ENCODE peak calls at places on chromosomes 12 and 14, in six cellular contexts. C is endodermal cell, I is transverse colon, A is AG04450, B is fibroblast of the aortic adventitia, Q is ascending aorta. S is an unnamed sample.

GRCh38 chr14:74863274-74863673 is 12.7 kb downstream of the PROX2 start:
- DNase-seq in C (peak; percentile 42), I (no peak), A (no peak), B (no peak), Q (no peak), S (no peak)

GRCh38 chr12:32494676-32495075 is 95.3 kb downstream of the FGD4 start:
- DNase-seq in C (no peak), I (no peak), A (no peak), B (no peak), Q (no peak), S (peak; percentile 30)

GRCh38 chr12:76085159-76085868 is 829 bp upstream of the NAP1L1 start:
- DNase-seq in C (no peak), I (no peak), A (no peak), B (peak; percentile 67), Q (no peak), S (peak; percentile 22)

GRCh38 chr14:101927859-101928258 is 36.5 kb upstream of the DYNC1H1 start:
- DNase-seq in C (no peak), I (peak; percentile 75), A (peak; percentile 93), B (peak; percentile 97), Q (peak; percentile 53), S (peak; percentile 12)

GRCh38 chr14:61376314-61376713 is 54.9 kb downstream of the PRKCH start:
- DNase-seq in C (no peak), I (no peak), A (no peak), B (no peak), Q (no peak), S (no peak)

GRCh38 chr12:14913381-14913781 is 25.0 kb downstream of the ERP27 start:
- DNase-seq in C (peak; percentile 62), I (peak; percentile 18), A (no peak), B (peak; percentile 36), Q (no peak), S (peak; percentile 82)

GRCh38 chr14:29216316-29216715 is 449.7 kb downstream of the FOXG1 start:
- DNase-seq in C (no peak), I (no peak), A (no peak), B (no peak), Q (no peak), S (no peak)

GRCh38 chr12:10553148-10553547 is 47.5 kb downstream of the EIF2S3B start:
- DNase-seq in C (no peak), I (no peak), A (no peak), B (no peak), Q (no peak), S (no peak)

GRCh38 chr14:51716610-51717009 is 64.9 kb downstream of the FRMD6 start:
- DNase-seq in C (no peak), I (no peak), A (no peak), B (no peak), Q (no peak), S (peak; percentile 55)

GRCh38 chr12:52190860-52191729 is 719 bp downstream of the KRT80 start:
- DNase-seq in C (no peak), I (no peak), A (no peak), B (no peak), Q (no peak), S (peak; percentile 61)

GRCh38 chr12:12159988-12160387 is 89.2 kb downstream of the BCL2L14 start:
- DNase-seq in C (no peak), I (no peak), A (no peak), B (peak; percentile 85), Q (no peak), S (no peak)

GRCh38 chr12:89597770-89598169 is 71.9 kb upstream of the POC1B start:
- DNase-seq in C (no peak), I (no peak), A (no peak), B (no peak), Q (no peak), S (no peak)

GRCh38 chr12:118685983-118686607 is 295.2 kb upstream of the SRRM4 start:
- DNase-seq in C (no peak), I (peak; percentile 27), A (no peak), B (no peak), Q (no peak), S (no peak)

GRCh38 chr14:61321385-61322010 is at the start of gene PRKCH:
- DNase-seq in C (peak; percentile 90), I (peak; percentile 79), A (no peak), B (peak; percentile 11), Q (no peak), S (peak; percentile 94)

GRCh38 chr12:110243227-110243626 is 37.8 kb upstream of the ATP2A2 start:
- DNase-seq in C (no peak), I (no peak), A (no peak), B (no peak), Q (no peak), S (no peak)

GRCh38 chr12:21502164-21502496 is 541 bp downstream of the GOLT1B start:
- DNase-seq in C (no peak), I (peak; percentile 20), A (no peak), B (peak; percentile 33), Q (no peak), S (peak; percentile 24)

GRCh38 chr14:89422181-89422951 is 5.3 kb upstream of the FOXN3 start:
- DNase-seq in C (no peak), I (peak; percentile 66), A (no peak), B (peak; percentile 57), Q (no peak), S (peak; percentile 62)

GRCh38 chr12:124174406-124174805 is 120.5 kb upstream of the RFLNA start:
- DNase-seq in C (no peak), I (no peak), A (no peak), B (no peak), Q (no peak), S (no peak)

GRCh38 chr12:108890208-108890607 is 10.3 kb downstream of the DAO start:
- DNase-seq in C (peak; percentile 92), I (no peak), A (no peak), B (peak; percentile 11), Q (no peak), S (peak; percentile 28)

GRCh38 chr14:85542623-85543022 is 12.7 kb downstream of the FLRT2 start:
- DNase-seq in C (no peak), I (no peak), A (no peak), B (peak; percentile 40), Q (no peak), S (no peak)

GRCh38 chr12:118164798-118165486 is 29.0 kb downstream of the PEBP1 start:
- DNase-seq in C (peak; percentile 88), I (no peak), A (no peak), B (peak; percentile 38), Q (no peak), S (peak; percentile 45)

GRCh38 chr14:53110103-53110502 is 43.0 kb downstream of the DDHD1 start:
- DNase-seq in C (no peak), I (no peak), A (no peak), B (no peak), Q (no peak), S (no peak)

GRCh38 chr14:53109688-53110041 is 43.5 kb downstream of the DDHD1 start:
- DNase-seq in C (no peak), I (no peak), A (no peak), B (no peak), Q (no peak), S (no peak)

GRCh38 chr14:53109028-53109687 is 44.0 kb downstream of the DDHD1 start:
- DNase-seq in C (no peak), I (peak; percentile 35), A (no peak), B (no peak), Q (no peak), S (no peak)

GRCh38 chr14:53106768-53107167 is 46.4 kb downstream of the DDHD1 start:
- DNase-seq in C (no peak), I (no peak), A (no peak), B (no peak), Q (no peak), S (no peak)

GRCh38 chr14:53108292-53108937 is 44.7 kb downstream of the DDHD1 start:
- DNase-seq in C (no peak), I (no peak), A (no peak), B (no peak), Q (no peak), S (no peak)
- H3K4me3 ChIP-seq in C (no peak overlapping the region), I (peak overlapping the region; percentile 34), A (no peak overlapping the region), B (no peak overlapping the region), Q (no peak overlapping the region), S (no peak overlapping the region)

DNA sequence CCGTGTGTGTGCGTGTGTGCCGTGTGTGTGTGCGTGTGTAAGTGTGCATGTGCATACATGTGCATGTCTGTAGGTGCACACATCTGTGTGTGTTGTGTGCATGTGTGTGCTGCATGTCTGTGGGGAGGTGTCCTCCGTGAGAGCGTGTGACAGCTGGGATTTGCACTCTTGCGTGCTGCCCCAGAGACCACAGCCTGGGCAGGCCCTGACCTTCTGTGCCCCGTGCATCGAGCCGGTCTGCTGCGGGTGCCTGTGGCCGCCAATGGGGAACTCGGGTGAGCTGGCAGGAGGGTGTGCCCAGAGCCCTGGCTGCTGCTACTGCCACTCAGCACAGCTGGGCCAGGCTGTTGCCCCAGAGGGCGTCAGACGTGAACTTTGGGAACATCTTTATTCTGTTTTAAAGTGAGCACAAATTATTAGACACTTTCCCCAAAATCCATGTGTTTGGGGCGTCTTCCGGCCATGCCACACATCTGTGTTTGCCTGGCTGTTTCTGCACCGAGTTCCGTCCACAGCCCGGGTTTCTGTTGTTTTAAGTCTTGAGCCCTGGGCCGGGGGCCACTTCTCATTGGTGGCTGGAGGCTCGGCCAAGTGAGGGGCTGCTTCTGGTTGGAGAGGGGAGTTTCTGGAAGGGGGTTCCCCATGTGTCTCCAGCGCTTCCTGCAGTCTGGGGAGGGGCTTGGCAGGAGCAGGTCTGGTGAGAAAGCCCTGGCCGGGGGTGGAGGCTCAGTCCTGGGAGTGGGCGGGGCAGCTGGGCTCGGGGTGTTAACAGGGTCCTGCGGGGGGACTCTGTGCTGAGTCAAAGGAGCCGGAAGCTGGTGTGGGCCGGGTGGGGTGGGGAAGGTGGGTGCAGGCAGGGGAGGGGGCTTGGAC is 7.6 kb downstream of the CEP170B start:
- DNase-seq in C (peak; percentile 88), I (no peak), A (no peak), B (peak; percentile 25), Q (no peak), S (peak; percentile 56)
- TF ChIP-seq CTCF in C (no peak), I (no peak), A (no peak), B (no peak), Q (no peak), S (no peak)

GRCh38 chr14:73740921-73741326 is 26.7 kb upstream of the PNMA1 start:
- DNase-seq in C (peak; percentile 85), I (peak; percentile 92), A (no peak), B (peak; percentile 69), Q (no peak), S (peak; percentile 84)
- H3K4me3 ChIP-seq in C (no peak overlapping the region), I (peak overlapping the region; percentile 32), A (no peak overlapping the region), B (peak overlapping the region; percentile 44), Q (peak overlapping the region; percentile 34), S (peak overlapping the region; percentile 13)

DNA sequence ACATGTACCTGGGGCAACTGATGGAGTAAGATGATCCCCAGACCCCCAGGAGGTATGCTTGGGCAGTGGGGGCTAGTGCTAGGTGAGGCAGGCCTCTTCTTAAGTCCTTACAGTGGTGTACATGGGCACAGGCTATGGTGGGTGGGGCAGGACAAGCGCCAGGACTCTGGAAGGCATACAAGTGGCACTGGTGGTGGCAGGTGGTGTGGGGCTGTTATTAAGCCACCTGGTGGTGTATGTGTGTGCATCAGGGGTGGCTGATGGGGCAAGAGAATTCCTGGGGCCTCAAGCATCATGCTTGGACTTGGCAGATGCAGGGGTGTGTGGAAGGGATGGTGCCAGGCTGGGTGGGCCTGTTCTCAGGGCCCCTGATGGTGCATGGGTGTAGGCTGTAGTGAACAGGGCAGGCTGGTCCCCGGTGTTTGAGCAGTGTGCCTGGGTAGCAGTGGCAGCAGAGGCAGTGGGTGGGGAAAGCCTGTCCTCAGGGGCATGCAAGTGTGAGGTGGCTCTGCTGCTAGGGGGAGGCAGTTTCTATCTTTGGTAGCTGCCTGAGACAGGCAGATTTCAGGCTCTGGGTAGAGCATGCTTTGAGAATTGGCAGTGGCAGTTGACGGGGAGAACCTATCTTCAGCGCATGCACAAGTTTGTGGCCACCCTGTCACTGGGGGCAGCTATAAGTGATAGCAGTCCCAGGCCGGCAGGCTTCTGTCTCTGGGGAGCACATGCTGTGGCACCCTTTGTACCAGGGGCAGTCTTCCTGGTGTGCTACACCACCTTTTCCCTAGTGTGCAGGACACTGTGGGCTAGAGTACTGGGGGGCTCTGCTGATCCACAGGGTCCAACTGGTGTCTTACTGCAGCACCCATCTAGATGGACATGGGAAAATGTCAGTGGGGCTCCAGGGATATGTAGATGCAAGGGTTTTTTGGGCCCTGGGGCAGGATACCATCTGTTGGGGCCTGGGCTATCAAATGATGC is 52.6 kb upstream of the ABCD2 start:
- DNase-seq in C (no peak), I (no peak), A (no peak), B (no peak), Q (no peak), S (no peak)
- TF ChIP-seq CTCF in C (no peak), I (no peak), A (no peak), B (no peak), Q (no peak), S (no peak)

S was measured in epithelial cell of esophagus.